ENCODE peak calls at places on chromosome 3, in four cellular contexts. F is tibial artery, I is tibial nerve, Y is DND-41. D is an unnamed sample.

GRCh38 chr3:150227839-150228238 is 180.3 kb upstream of the TSC22D2 start:
- DNase-seq in Y (peak), F (no peak), I (peak), D (peak)

GRCh38 chr3:70358978-70359580 is 46.6 kb upstream of the MDFIC2 start:
- DNase-seq in I (peak), F (no peak), Y (peak), D (peak)

GRCh38 chr3:107236661-107237375 is 140.4 kb upstream of the CCDC54 start:
- DNase-seq in Y (no peak), I (no peak), F (no peak), D (no peak)

GRCh38 chr3:134334231-134334900 is 39.9 kb downstream of the AMOTL2 start:
- DNase-seq in I (no peak), F (peak), Y (no peak), D (no peak)

GRCh38 chr3:151404316-151404715 is 19.8 kb upstream of the P2RY12 start:
- DNase-seq in I (no peak), Y (no peak), F (no peak), D (no peak)

GRCh38 chr3:64399205-64399800 is 174.0 kb upstream of the PRICKLE2 start:
- DNase-seq in I (peak), Y (no peak), F (no peak), D (peak)

GRCh38 chr3:113495035-113495434 is 19.9 kb downstream of the SPICE1 start:
- DNase-seq in I (peak), F (no peak), Y (peak), D (peak)

GRCh38 chr3:89049119-89049518 is 58.3 kb upstream of the EPHA3 start:
- DNase-seq in Y (no peak), I (no peak), F (no peak), D (peak)

GRCh38 chr3:194141415-194142155 is 5.6 kb downstream of the HES1 start:
- DNase-seq in F (peak), Y (peak), I (peak), D (peak)

GRCh38 chr3:63912768-63913588 is 795 bp upstream of the SCAANT1 start:
- DNase-seq in I (peak), F (peak), Y (peak), D (peak)

GRCh38 chr3:112459750-112460149 is 39.5 kb downstream of the BTLA start:
- DNase-seq in Y (no peak), F (no peak), I (no peak), D (peak)

GRCh38 chr3:43298292-43298691 is 12.0 kb downstream of the SNRK start:
- DNase-seq in I (no peak), F (no peak), Y (no peak), D (no peak)
- H3K4me3 ChIP-seq in I (no peak), F (no peak), Y (no peak), D (no peak)

GRCh38 chr3:14691719-14692118 is 16.8 kb downstream of the C3orf20 start:
- DNase-seq in F (no peak), I (no peak), Y (no peak), D (no peak)

GRCh38 chr3:14687360-14687759 is 12.4 kb downstream of the C3orf20 start:
- DNase-seq in Y (no peak), F (no peak), I (no peak), D (peak)

GRCh38 chr3:14688525-14688924 is 13.6 kb downstream of the C3orf20 start:
- DNase-seq in Y (no peak), F (no peak), I (no peak), D (no peak)

GRCh38 chr3:14689247-14689980 is 14.5 kb downstream of the C3orf20 start:
- DNase-seq in Y (no peak), F (no peak), I (no peak), D (no peak)

GRCh38 chr3:14691239-14691638 is 16.3 kb downstream of the C3orf20 start:
- DNase-seq in F (no peak), Y (no peak), I (no peak), D (no peak)
- H3K4me3 ChIP-seq in F (no peak), Y (no peak), I (no peak), D (no peak)

GRCh38 chr3:196634224-196634623 is 5.3 kb upstream of the NRROS start:
- DNase-seq in Y (peak), F (no peak), I (no peak), D (no peak)
- H3K4me3 ChIP-seq in Y (peak), F (no peak), I (peak), D (peak)

DNA sequence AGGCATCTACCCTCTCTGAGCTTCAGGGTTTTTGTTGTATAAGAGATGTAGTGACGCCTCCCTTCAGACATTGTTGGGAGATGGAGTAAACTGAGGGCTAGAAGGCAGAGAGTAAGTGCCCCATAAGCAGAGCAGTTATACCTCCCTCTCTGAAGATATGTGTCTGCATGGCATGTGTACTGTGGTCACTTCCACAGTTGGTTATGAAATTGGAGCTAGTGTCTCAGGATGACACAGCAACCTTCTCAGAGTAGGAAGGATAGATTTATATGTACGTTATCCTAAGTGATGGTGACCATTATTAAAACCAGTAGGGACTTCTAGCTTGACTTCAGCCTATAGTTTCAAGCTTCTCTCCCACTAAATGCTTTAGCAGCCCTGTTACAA is 17.9 kb downstream of the PXK start:
- DNase-seq in F (no peak), Y (no peak), I (no peak), D (no peak)
- H3K4me3 ChIP-seq in F (no peak), Y (peak), I (no peak), D (peak)

GRCh38 chr3:45682311-45682710 is 6.9 kb upstream of the SACM1L start:
- DNase-seq in Y (no peak), I (no peak), F (no peak), D (no peak)

GRCh38 chr3:45681846-45682245 is 7.3 kb upstream of the SACM1L start:
- DNase-seq in Y (no peak), F (no peak), I (no peak), D (no peak)

GRCh38 chr3:45683417-45684326 is 5.5 kb upstream of the SACM1L start:
- DNase-seq in I (no peak), F (no peak), Y (no peak), D (no peak)

GRCh38 chr3:45686850-45687249 is 2.3 kb upstream of the SACM1L start:
- DNase-seq in F (no peak), Y (no peak), I (no peak), D (no peak)

DNA sequence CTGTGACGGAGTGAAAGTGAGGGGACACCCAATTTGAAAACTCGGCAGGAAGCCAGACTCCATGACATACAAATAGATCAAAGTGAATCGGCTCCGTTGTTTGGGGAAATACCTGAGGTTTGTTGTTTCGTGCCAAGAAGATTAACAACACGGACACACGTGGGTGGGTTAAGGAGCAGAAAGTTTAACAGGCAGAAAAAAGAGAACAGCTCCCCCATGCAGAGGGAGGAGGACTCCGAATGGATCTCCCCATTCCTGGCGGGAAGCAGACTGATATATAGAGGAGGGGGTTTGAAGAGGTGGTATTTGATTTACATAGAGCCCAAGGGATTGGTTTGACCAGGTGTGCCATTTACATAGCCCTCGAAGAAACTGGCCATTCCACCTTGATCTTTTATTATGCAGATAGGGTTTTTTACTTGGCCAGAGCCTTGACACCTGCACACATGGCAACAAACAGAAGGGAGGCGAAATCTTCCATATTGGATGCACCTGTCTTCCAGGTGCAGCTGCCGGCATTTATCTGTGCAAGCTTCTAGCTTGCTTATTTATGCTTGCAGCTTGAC is 4.8 kb upstream of the SACM1L start:
- DNase-seq in F (no peak), I (no peak), Y (no peak), D (no peak)
- H3K4me3 ChIP-seq in F (no peak), I (no peak), Y (no peak), D (no peak)

DNA sequence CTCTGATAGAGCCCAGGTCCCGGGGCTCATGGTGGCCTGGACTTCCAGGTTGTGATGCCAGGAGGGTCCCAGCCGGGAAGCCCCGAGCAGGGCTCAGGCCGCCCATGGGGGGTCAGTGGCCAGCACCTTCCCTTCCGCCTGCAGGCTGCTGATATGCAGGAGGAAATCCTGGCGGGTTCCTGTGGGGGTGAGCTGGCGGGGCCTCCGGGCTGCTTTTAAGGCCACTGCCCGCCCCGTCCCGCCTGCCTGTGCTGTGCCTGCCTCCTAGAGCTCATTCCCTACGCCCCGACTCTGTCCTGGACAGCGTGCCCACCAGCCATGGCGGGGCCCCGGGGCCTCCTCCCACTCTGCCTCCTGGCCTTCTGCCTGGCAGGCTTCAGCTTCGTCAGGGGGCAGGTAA is at the start of gene STAB1:
- DNase-seq in F (no peak), Y (no peak), I (no peak), D (no peak)
- H3K4me3 ChIP-seq in F (peak), Y (no peak), I (peak), D (no peak)

GRCh38 chr3:45682786-45683185 is 6.4 kb upstream of the SACM1L start:
- DNase-seq in Y (no peak), I (no peak), F (no peak), D (no peak)
- H3K4me3 ChIP-seq in Y (no peak), I (no peak), F (no peak), D (no peak)

GRCh38 chr3:43994594-43995077 is 247.1 kb upstream of the TOPAZ1 start:
- DNase-seq in Y (no peak), F (no peak), I (no peak), D (no peak)

GRCh38 chr3:43997788-43998373 is 243.8 kb upstream of the TOPAZ1 start:
- DNase-seq in Y (no peak), I (no peak), F (no peak), D (no peak)

GRCh38 chr3:43995078-43995928 is 246.4 kb upstream of the TOPAZ1 start:
- DNase-seq in I (no peak), F (no peak), Y (no peak), D (peak)

GRCh38 chr3:43996379-43997301 is 245.0 kb upstream of the TOPAZ1 start:
- DNase-seq in Y (no peak), I (no peak), F (no peak), D (no peak)

GRCh38 chr3:43995929-43996378 is 245.7 kb upstream of the TOPAZ1 start:
- DNase-seq in F (no peak), Y (no peak), I (no peak), D (no peak)
- H3K4me3 ChIP-seq in F (peak), Y (no peak), I (peak), D (no peak)

DNA sequence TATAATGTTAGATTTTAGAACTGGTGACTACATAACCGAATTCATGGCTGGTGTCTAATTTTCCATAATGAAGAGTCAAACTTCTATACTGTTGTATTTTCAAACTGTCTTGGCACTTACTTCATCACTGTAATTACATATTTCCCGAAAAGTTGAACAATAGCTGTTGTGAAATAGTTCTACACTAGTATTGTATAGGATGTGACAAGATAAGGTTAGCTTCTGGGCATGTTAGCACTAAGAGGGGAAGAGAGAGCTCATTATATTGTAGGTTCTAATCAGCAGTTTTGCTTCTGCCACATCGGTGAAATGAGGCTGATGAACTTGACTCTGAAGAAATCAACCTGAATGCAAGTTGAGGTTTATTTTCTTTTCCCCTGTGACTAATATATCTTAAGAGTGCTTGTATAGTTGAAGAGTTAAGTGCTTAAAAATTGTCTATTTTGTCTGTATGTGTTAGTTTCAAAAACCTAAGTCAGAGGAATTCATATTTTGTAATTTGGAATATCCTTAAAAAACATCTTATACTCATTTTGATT is 8.9 kb downstream of the GYG1 start:
- DNase-seq in Y (no peak), I (no peak), F (no peak), D (no peak)
- H3K4me3 ChIP-seq in Y (no peak), I (no peak), F (no peak), D (no peak)